ENCODE peak calls at places on chromosomes 5 and 9, in nine cellular contexts. I is body of pancreas, F is esophagus squamous epithelium, Q is uterus, T is H54, W is breast epithelium, B is Peyer's patch, N is heart left ventricle, E is stomach. S is an unnamed sample.

GRCh38 chr9:136333045-136333444 is 5.7 kb downstream of the GPSM1 start:
- DNase-seq in I (no peak), F (no peak), Q (no peak), T (no peak), W (no peak), B (no peak), N (no peak), E (no peak), S (no peak)

GRCh38 chr9:129988607-129989361 is 54.2 kb downstream of the FNBP1 start:
- DNase-seq in I (no peak), F (no peak), Q (no peak), T (no peak), W (no peak), B (peak; percentile 75), N (no peak), E (no peak), S (no peak)

GRCh38 chr5:68949711-68950110 is 144.1 kb upstream of the SLC30A5 start:
- DNase-seq in I (no peak), F (no peak), Q (no peak), T (no peak), W (no peak), B (no peak), N (no peak), E (no peak), S (no peak)

GRCh38 chr9:32854271-32854670 is 70.9 kb downstream of the TMEM215 start:
- DNase-seq in I (no peak), F (no peak), Q (no peak), T (no peak), W (no peak), B (no peak), N (no peak), E (no peak), S (no peak)

GRCh38 chr5:36875789-36876388 is 680 bp upstream of the NIPBL start:
- DNase-seq in I (peak; percentile 75), F (peak; percentile 13), Q (peak; percentile 70), T (peak; percentile 49), W (peak; percentile 63), B (peak; percentile 92), N (peak; percentile 83), E (peak; percentile 82), S (peak; percentile 56)

GRCh38 chr9:28032178-28032532 is 458.9 kb upstream of the C9orf72 start:
- DNase-seq in I (no peak), F (no peak), Q (no peak), T (no peak), W (no peak), B (no peak), N (no peak), E (no peak), S (no peak)

GRCh38 chr5:103247120-103247519 is 11.4 kb upstream of the MACIR start:
- DNase-seq in I (no peak), F (no peak), Q (no peak), T (no peak), W (no peak), B (no peak), N (no peak), E (no peak), S (no peak)

GRCh38 chr9:107276966-107277710 is 5.9 kb upstream of the RAD23B start:
- DNase-seq in I (no peak), F (no peak), Q (no peak), T (no peak), W (no peak), B (no peak), N (no peak), E (no peak), S (no peak)

GRCh38 chr5:167389537-167389936 is 901.9 kb upstream of the WWC1 start:
- DNase-seq in I (no peak), F (no peak), Q (no peak), T (no peak), W (no peak), B (no peak), N (no peak), E (no peak), S (no peak)

DNA sequence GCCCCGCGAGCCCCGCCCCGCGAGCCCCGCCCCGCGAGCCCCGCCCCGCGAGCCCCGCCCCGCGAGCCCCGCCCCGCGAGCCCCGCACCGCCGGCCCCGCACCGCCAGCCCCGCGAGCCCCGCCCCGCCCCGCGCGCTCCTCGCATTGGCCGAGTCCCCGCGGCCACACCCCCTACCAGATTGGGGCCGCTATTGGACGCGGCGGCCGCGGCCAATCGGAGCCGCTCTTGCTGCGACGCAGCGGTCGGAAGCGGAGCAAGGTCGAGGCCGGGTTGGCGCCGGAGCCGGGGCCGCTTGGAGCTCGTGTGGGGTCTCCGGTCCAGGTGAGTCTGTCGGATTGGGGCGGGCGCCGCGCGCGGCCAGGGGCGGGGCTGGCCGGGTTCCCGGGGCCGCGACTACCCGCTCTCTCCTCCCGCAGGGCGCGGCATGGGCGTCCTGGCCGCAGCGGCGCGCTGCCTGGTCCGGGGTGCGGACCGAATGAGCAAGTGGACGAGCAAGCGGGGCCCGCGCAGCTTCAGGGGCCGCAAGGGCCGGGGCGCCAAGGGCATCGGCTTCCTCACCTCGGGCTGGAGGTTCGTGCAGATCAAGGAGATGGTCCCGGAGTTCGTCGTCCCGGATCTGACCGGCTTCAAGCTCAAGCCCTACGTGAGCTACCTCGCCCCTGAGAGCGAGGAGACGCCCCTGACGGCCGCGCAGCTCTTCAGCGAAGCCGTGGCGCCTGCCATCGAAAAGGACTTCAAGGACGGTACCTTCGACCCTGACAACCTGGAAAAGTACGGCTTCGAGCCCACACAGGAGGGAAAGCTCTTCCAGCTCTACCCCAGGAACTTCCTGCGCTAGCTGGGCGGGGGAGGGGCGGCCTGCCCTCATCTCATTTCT is at the start of gene MRPL41:
- DNase-seq in I (peak; percentile 92), F (peak; percentile 45), Q (peak; percentile 88), T (peak; percentile 98), W (peak; percentile 89), B (peak; percentile 96), N (peak; percentile 94), E (peak; percentile 95), S (peak; percentile 72)
- TF ChIP-seq POLR2A in I (peak; percentile 59), F (peak; percentile 74), Q (peak; percentile 34), T (peak; percentile 74), W (peak; percentile 45), B (peak; percentile 90), N (peak; percentile 96), E (no peak), S (peak; percentile 63)

DNA sequence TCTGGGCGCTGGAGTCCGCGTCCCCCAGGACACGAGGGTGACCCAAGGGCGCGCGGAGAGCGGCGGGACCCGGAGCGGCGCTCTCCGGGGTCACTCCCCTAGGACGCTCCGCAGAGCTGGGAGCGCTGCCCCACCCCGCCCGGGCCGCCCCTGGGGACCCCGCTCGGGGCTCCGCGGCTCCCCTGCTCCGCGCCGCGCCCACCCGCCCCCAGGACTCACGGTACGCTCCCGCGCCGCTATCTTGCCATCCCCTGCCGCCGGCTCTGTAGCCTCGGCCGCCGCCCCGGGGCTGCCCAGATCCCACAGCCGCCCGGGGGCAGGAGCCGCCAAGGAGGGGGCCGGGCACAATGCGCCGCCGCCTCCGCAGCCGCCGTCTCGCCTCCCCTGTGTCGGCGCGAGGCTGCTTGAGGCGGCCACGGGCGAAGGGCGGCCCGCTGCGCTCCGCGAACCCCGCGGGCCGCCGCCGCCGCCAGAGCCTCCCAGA is 289 bp downstream of the LIFR start:
- DNase-seq in I (peak; percentile 17), F (no peak), Q (no peak), T (peak; percentile 80), W (no peak), B (no peak), N (no peak), E (no peak), S (no peak)
- TF ChIP-seq POLR2A in I (no peak), F (no peak), Q (peak; percentile 62), T (no peak), W (no peak), B (no peak), N (peak; percentile 66), E (no peak), S (no peak)

GRCh38 chr9:117703538-117703937 is 665 bp upstream of the TLR4 start:
- DNase-seq in I (no peak), F (no peak), Q (no peak), T (no peak), W (no peak), B (no peak), N (no peak), E (no peak), S (no peak)

GRCh38 chr9:117704597-117704996 is 394 bp downstream of the TLR4 start:
- DNase-seq in I (no peak), F (no peak), Q (no peak), T (no peak), W (no peak), B (no peak), N (no peak), E (no peak), S (no peak)

GRCh38 chr9:117706421-117707150 is 2.4 kb downstream of the TLR4 start:
- DNase-seq in I (no peak), F (no peak), Q (no peak), T (no peak), W (no peak), B (no peak), N (no peak), E (no peak), S (no peak)

GRCh38 chr9:117705386-117705785 is 1.2 kb downstream of the TLR4 start:
- DNase-seq in I (no peak), F (no peak), Q (no peak), T (no peak), W (no peak), B (no peak), N (no peak), E (no peak), S (no peak)

DNA sequence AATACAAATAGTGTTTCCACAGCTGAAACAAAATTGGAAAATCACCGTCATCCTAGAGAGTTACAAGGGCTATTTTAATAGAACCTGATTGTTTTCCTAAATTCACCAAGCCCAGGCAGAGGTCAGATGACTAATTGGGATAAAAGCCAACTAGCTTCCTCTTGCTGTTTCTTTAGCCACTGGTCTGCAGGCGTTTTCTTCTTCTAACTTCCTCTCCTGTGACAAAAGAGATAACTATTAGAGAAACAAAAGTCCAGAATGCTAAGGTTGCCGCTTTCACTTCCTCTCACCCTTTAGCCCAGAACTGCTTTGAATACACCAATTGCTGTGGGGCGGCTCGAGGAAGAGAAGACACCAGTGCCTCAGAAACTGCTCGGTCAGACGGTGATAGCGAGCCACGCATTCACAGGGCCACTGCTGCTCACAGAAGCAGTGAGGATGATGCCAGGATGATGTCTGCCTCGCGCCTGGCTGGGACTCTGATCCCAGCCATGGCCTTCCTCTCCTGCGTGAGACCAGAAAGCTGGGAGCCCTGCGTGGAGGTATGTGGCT is at the start of gene TLR4:
- DNase-seq in I (peak; percentile 33), F (no peak), Q (peak; percentile 51), T (peak; percentile 36), W (no peak), B (peak; percentile 85), N (peak; percentile 75), E (peak; percentile 54), S (peak; percentile 70)
- TF ChIP-seq POLR2A in I (peak; percentile 71), F (no peak), Q (peak; percentile 16), T (peak; percentile 68), W (no peak), B (no peak), N (no peak), E (no peak), S (no peak)

GRCh38 chr5:150485770-150486401 is 22.0 kb upstream of the NDST1 start:
- DNase-seq in I (peak; percentile 63), F (no peak), Q (peak; percentile 69), T (no peak), W (no peak), B (peak; percentile 67), N (peak; percentile 73), E (peak; percentile 47), S (peak; percentile 55)
- TF ChIP-seq POLR2A in I (peak; percentile 50), F (no peak), Q (no peak), T (peak; percentile 40), W (no peak), B (peak; percentile 32), N (no peak), E (no peak), S (no peak)